ENCODE peak calls at places on chromosomes 13 and 19, in six cellular contexts. One of them, this sample, is unnamed.

GRCh38 chr19:14088634-14089411 is 1.7 kb downstream of the SAMD1 start:
- DNase-seq in HCT116: no peak
- DNase-seq in Karpas-422: peak; percentile 38
- DNase-seq in CD8-positive, alpha-beta memory T cell: no peak
- DNase-seq in PC-9: no peak
- DNase-seq in pancreas: no peak
- DNase-seq in this sample: no peak

GRCh38 chr19:15268192-15268927 is 36.1 kb upstream of the EPHX3 start:
- DNase-seq in Karpas-422: no peak
- DNase-seq in HCT116: no peak
- DNase-seq in CD8-positive, alpha-beta memory T cell: no peak
- DNase-seq in PC-9: no peak
- DNase-seq in pancreas: peak; percentile 48
- DNase-seq in this sample: no peak

GRCh38 chr19:28103916-28104315 is 1109.0 kb downstream of the UQCRFS1 start:
- DNase-seq in HCT116: no peak
- DNase-seq in PC-9: no peak
- DNase-seq in CD8-positive, alpha-beta memory T cell: no peak
- DNase-seq in Karpas-422: no peak
- DNase-seq in pancreas: no peak
- DNase-seq in this sample: no peak

GRCh38 chr13:23671367-23671766 is 101.2 kb downstream of the TNFRSF19 start:
- DNase-seq in HCT116: no peak
- DNase-seq in PC-9: no peak
- DNase-seq in Karpas-422: no peak
- DNase-seq in pancreas: no peak
- DNase-seq in CD8-positive, alpha-beta memory T cell: no peak
- DNase-seq in this sample: no peak

GRCh38 chr13:97369269-97369893 is 64.6 kb upstream of the RAP2A start:
- DNase-seq in Karpas-422: no peak
- DNase-seq in PC-9: no peak
- DNase-seq in HCT116: no peak
- DNase-seq in pancreas: no peak
- DNase-seq in CD8-positive, alpha-beta memory T cell: peak; percentile 21
- DNase-seq in this sample: no peak

GRCh38 chr13:96994030-96994848 is at the start of gene OXGR1:
- DNase-seq in CD8-positive, alpha-beta memory T cell: no peak
- DNase-seq in pancreas: peak; percentile 60
- DNase-seq in Karpas-422: no peak
- DNase-seq in PC-9: no peak
- DNase-seq in HCT116: no peak
- DNase-seq in this sample: peak; percentile 14

GRCh38 chr13:28540612-28541011 is 45.7 kb upstream of the FLT1 start:
- DNase-seq in pancreas: no peak
- DNase-seq in CD8-positive, alpha-beta memory T cell: no peak
- DNase-seq in HCT116: no peak
- DNase-seq in Karpas-422: no peak
- DNase-seq in PC-9: no peak
- DNase-seq in this sample: no peak

GRCh38 chr13:25727250-25727649 is 324.6 kb downstream of the SHISA2 start:
- DNase-seq in CD8-positive, alpha-beta memory T cell: no peak
- DNase-seq in Karpas-422: no peak
- DNase-seq in pancreas: peak; percentile 65
- DNase-seq in PC-9: no peak
- DNase-seq in HCT116: no peak
- DNase-seq in this sample: peak; percentile 18

GRCh38 chr13:108272333-108272732 is 2.8 kb downstream of the TNFSF13B start:
- DNase-seq in HCT116: no peak
- DNase-seq in PC-9: no peak
- DNase-seq in CD8-positive, alpha-beta memory T cell: no peak
- DNase-seq in pancreas: no peak
- DNase-seq in Karpas-422: no peak
- DNase-seq in this sample: no peak
- H3K4me1 ChIP-seq in HCT116: no peaks in the 10 kb centered on the region
- H3K4me1 ChIP-seq in PC-9: peaks cover 5% of the 10 kb centered on the region
- H3K4me1 ChIP-seq in CD8-positive, alpha-beta memory T cell: peaks cover 9% of the 10 kb centered on the region
- H3K4me1 ChIP-seq in pancreas: peaks cover 5% of the 10 kb centered on the region
- H3K4me1 ChIP-seq in Karpas-422: peaks cover 13% of the 10 kb centered on the region
- H3K4me1 ChIP-seq in this sample: no peaks in the 10 kb centered on the region

GRCh38 chr13:50014404-50014803 is 840 bp upstream of the KCNRG start:
- DNase-seq in Karpas-422: no peak
- DNase-seq in PC-9: no peak
- DNase-seq in CD8-positive, alpha-beta memory T cell: no peak
- DNase-seq in pancreas: no peak
- DNase-seq in HCT116: no peak
- DNase-seq in this sample: no peak

GRCh38 chr13:50017819-50018218 is 2.6 kb downstream of the KCNRG start:
- DNase-seq in pancreas: no peak
- DNase-seq in CD8-positive, alpha-beta memory T cell: no peak
- DNase-seq in PC-9: no peak
- DNase-seq in HCT116: no peak
- DNase-seq in Karpas-422: no peak
- DNase-seq in this sample: no peak

GRCh38 chr13:50015750-50016149 is 506 bp downstream of the KCNRG start:
- DNase-seq in HCT116: no peak
- DNase-seq in Karpas-422: no peak
- DNase-seq in pancreas: no peak
- DNase-seq in CD8-positive, alpha-beta memory T cell: no peak
- DNase-seq in PC-9: no peak
- DNase-seq in this sample: no peak

GRCh38 chr13:50015263-50015662 is at the start of gene KCNRG:
- DNase-seq in HCT116: no peak
- DNase-seq in pancreas: no peak
- DNase-seq in PC-9: no peak
- DNase-seq in Karpas-422: no peak
- DNase-seq in CD8-positive, alpha-beta memory T cell: no peak
- DNase-seq in this sample: no peak

GRCh38 chr13:50016421-50016820 is 1.2 kb downstream of the KCNRG start:
- DNase-seq in Karpas-422: no peak
- DNase-seq in PC-9: no peak
- DNase-seq in HCT116: no peak
- DNase-seq in pancreas: no peak
- DNase-seq in CD8-positive, alpha-beta memory T cell: no peak
- DNase-seq in this sample: no peak
- H3K27ac ChIP-seq in Karpas-422: no peak overlapping the region
- H3K27ac ChIP-seq in PC-9: no peak overlapping the region
- H3K27ac ChIP-seq in HCT116: no peak overlapping the region
- H3K27ac ChIP-seq in pancreas: no peak overlapping the region
- H3K27ac ChIP-seq in CD8-positive, alpha-beta memory T cell: no peak overlapping the region
- H3K27ac ChIP-seq in this sample: no peak overlapping the region

GRCh38 chr19:10191347-10191746 is 3.4 kb downstream of the DNMT1 start:
- DNase-seq in HCT116: no peak
- DNase-seq in PC-9: peak; percentile 66
- DNase-seq in CD8-positive, alpha-beta memory T cell: no peak
- DNase-seq in pancreas: no peak
- DNase-seq in Karpas-422: no peak
- DNase-seq in this sample: no peak
- H3K4me1 ChIP-seq in HCT116: peaks cover 11% of the 10 kb centered on the region
- H3K4me1 ChIP-seq in PC-9: peaks cover 18% of the 10 kb centered on the region
- H3K4me1 ChIP-seq in CD8-positive, alpha-beta memory T cell: peaks cover 28% of the 10 kb centered on the region
- H3K4me1 ChIP-seq in pancreas: peaks cover 4% of the 10 kb centered on the region
- H3K4me1 ChIP-seq in Karpas-422: peaks cover 26% of the 10 kb centered on the region
- H3K4me1 ChIP-seq in this sample: peaks cover 20% of the 10 kb centered on the region

DNA sequence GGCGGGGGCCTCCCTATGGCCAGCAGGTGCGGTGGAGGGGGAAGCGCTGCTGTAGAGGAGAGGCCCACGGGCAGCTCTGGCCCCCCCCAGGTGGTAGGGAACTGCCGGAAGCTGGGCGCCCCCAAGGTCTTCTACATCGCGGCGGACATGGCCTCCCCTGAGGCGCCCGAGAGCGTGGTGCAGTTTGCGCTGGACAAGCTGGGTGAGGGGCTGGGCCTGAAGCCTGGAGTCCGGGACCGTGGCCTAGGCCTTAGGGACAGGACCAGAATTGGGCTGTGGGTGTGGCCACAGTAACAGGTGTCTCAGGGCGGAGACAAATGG is 3.8 kb upstream of the RPL36 start:
- DNase-seq in PC-9: no peak
- DNase-seq in HCT116: no peak
- DNase-seq in pancreas: no peak
- DNase-seq in CD8-positive, alpha-beta memory T cell: no peak
- DNase-seq in Karpas-422: no peak
- DNase-seq in this sample: no peak
- H3K27ac ChIP-seq in PC-9: no peak overlapping the region
- H3K27ac ChIP-seq in HCT116: peak overlapping the region; percentile 73
- H3K27ac ChIP-seq in pancreas: peak overlapping the region; percentile 68
- H3K27ac ChIP-seq in CD8-positive, alpha-beta memory T cell: no peak overlapping the region
- H3K27ac ChIP-seq in Karpas-422: peak overlapping the region; percentile 45
- H3K27ac ChIP-seq in this sample: peak overlapping the region; percentile 83

GRCh38 chr13:51453308-51453958 is 597 bp upstream of the INTS6 start:
- DNase-seq in HCT116: no peak
- DNase-seq in PC-9: no peak
- DNase-seq in pancreas: peak; percentile 91
- DNase-seq in Karpas-422: peak; percentile 91
- DNase-seq in CD8-positive, alpha-beta memory T cell: peak; percentile 81
- DNase-seq in this sample: peak; percentile 88
- H3K4me1 ChIP-seq in HCT116: peaks cover 6% of the 10 kb centered on the region
- H3K4me1 ChIP-seq in PC-9: peaks cover 18% of the 10 kb centered on the region
- H3K4me1 ChIP-seq in pancreas: peaks cover 31% of the 10 kb centered on the region
- H3K4me1 ChIP-seq in Karpas-422: peaks cover 31% of the 10 kb centered on the region
- H3K4me1 ChIP-seq in CD8-positive, alpha-beta memory T cell: peaks cover 44% of the 10 kb centered on the region
- H3K4me1 ChIP-seq in this sample: peaks cover 14% of the 10 kb centered on the region

GRCh38 chr19:24074720-24075119 is 12.3 kb upstream of the ZNF254 start:
- DNase-seq in HCT116: no peak
- DNase-seq in CD8-positive, alpha-beta memory T cell: no peak
- DNase-seq in PC-9: no peak
- DNase-seq in pancreas: no peak
- DNase-seq in Karpas-422: no peak
- DNase-seq in this sample: no peak
- H3K27ac ChIP-seq in HCT116: no peak overlapping the region
- H3K27ac ChIP-seq in CD8-positive, alpha-beta memory T cell: no peak overlapping the region
- H3K27ac ChIP-seq in PC-9: no peak overlapping the region
- H3K27ac ChIP-seq in pancreas: no peak overlapping the region
- H3K27ac ChIP-seq in Karpas-422: no peak overlapping the region
- H3K27ac ChIP-seq in this sample: no peak overlapping the region

DNA sequence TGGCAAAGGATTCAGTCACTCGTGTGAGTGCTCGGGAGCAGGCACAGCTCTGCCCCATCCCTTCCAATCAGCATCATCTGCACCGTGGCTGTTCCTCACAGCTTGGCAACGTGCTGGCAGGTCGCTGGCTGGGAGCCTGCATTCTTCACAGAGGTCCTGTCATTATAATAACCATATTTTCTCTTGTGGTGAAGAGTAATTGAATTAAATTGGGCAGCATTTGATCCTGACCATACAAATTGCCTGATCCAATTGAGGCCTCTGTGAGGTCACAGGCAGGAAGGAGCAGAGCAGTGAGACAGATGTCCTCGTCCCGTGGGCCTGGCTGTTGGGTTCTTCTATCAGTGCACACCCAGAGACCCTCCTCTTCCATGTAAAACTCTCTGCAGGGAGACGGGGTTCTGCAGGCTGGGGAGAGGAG is 407.8 kb downstream of the COG6 start:
- DNase-seq in HCT116: no peak
- DNase-seq in PC-9: no peak
- DNase-seq in pancreas: no peak
- DNase-seq in CD8-positive, alpha-beta memory T cell: no peak
- DNase-seq in Karpas-422: no peak
- DNase-seq in this sample: no peak
- H3K4me1 ChIP-seq in HCT116: no peaks in the 10 kb centered on the region
- H3K4me1 ChIP-seq in PC-9: no peaks in the 10 kb centered on the region
- H3K4me1 ChIP-seq in pancreas: peaks cover 59% of the 10 kb centered on the region
- H3K4me1 ChIP-seq in CD8-positive, alpha-beta memory T cell: no peaks in the 10 kb centered on the region
- H3K4me1 ChIP-seq in Karpas-422: peaks cover 28% of the 10 kb centered on the region
- H3K4me1 ChIP-seq in this sample: no peaks in the 10 kb centered on the region

GRCh38 chr19:47619763-47620162 is 10.8 kb downstream of the BICRA start:
- DNase-seq in CD8-positive, alpha-beta memory T cell: no peak
- DNase-seq in PC-9: no peak
- DNase-seq in Karpas-422: no peak
- DNase-seq in HCT116: no peak
- DNase-seq in pancreas: no peak
- DNase-seq in this sample: no peak

GRCh38 chr19:47625650-47626049 is 16.7 kb downstream of the BICRA start:
- DNase-seq in pancreas: no peak
- DNase-seq in CD8-positive, alpha-beta memory T cell: no peak
- DNase-seq in HCT116: no peak
- DNase-seq in PC-9: no peak
- DNase-seq in Karpas-422: no peak
- DNase-seq in this sample: no peak

GRCh38 chr19:47623921-47624391 is 15.0 kb downstream of the BICRA start:
- DNase-seq in pancreas: no peak
- DNase-seq in PC-9: no peak
- DNase-seq in CD8-positive, alpha-beta memory T cell: no peak
- DNase-seq in Karpas-422: no peak
- DNase-seq in HCT116: no peak
- DNase-seq in this sample: no peak

GRCh38 chr19:47626238-47626637 is 17.3 kb downstream of the BICRA start:
- DNase-seq in Karpas-422: no peak
- DNase-seq in CD8-positive, alpha-beta memory T cell: no peak
- DNase-seq in HCT116: no peak
- DNase-seq in PC-9: no peak
- DNase-seq in pancreas: no peak
- DNase-seq in this sample: no peak

GRCh38 chr19:47623151-47623920 is 14.4 kb downstream of the BICRA start:
- DNase-seq in HCT116: no peak
- DNase-seq in CD8-positive, alpha-beta memory T cell: no peak
- DNase-seq in PC-9: no peak
- DNase-seq in pancreas: no peak
- DNase-seq in Karpas-422: no peak
- DNase-seq in this sample: no peak
- H3K27ac ChIP-seq in HCT116: peak overlapping the region; percentile 46
- H3K27ac ChIP-seq in CD8-positive, alpha-beta memory T cell: no peak overlapping the region
- H3K27ac ChIP-seq in PC-9: no peak overlapping the region
- H3K27ac ChIP-seq in pancreas: no peak overlapping the region
- H3K27ac ChIP-seq in Karpas-422: no peak overlapping the region
- H3K27ac ChIP-seq in this sample: no peak overlapping the region

GRCh38 chr19:1411255-1412191 is 4.1 kb downstream of the DAZAP1 start:
- DNase-seq in Karpas-422: no peak
- DNase-seq in PC-9: no peak
- DNase-seq in CD8-positive, alpha-beta memory T cell: peak; percentile 58
- DNase-seq in pancreas: no peak
- DNase-seq in HCT116: no peak
- DNase-seq in this sample: peak; percentile 30

GRCh38 chr19:1409204-1410005 is 2.0 kb downstream of the DAZAP1 start:
- DNase-seq in PC-9: no peak
- DNase-seq in HCT116: no peak
- DNase-seq in CD8-positive, alpha-beta memory T cell: no peak
- DNase-seq in pancreas: no peak
- DNase-seq in Karpas-422: no peak
- DNase-seq in this sample: no peak

GRCh38 chr19:1410789-1411188 is 3.4 kb downstream of the DAZAP1 start:
- DNase-seq in HCT116: no peak
- DNase-seq in pancreas: no peak
- DNase-seq in Karpas-422: no peak
- DNase-seq in PC-9: no peak
- DNase-seq in CD8-positive, alpha-beta memory T cell: no peak
- DNase-seq in this sample: no peak

GRCh38 chr19:1408300-1409203 is 1.2 kb downstream of the DAZAP1 start:
- DNase-seq in PC-9: no peak
- DNase-seq in CD8-positive, alpha-beta memory T cell: peak; percentile 66
- DNase-seq in pancreas: peak; percentile 80
- DNase-seq in Karpas-422: peak; percentile 80
- DNase-seq in HCT116: no peak
- DNase-seq in this sample: peak; percentile 55

GRCh38 chr19:1410136-1410786 is 2.9 kb downstream of the DAZAP1 start:
- DNase-seq in pancreas: no peak
- DNase-seq in HCT116: no peak
- DNase-seq in Karpas-422: no peak
- DNase-seq in CD8-positive, alpha-beta memory T cell: no peak
- DNase-seq in PC-9: no peak
- DNase-seq in this sample: no peak
- H3K4me1 ChIP-seq in pancreas: peaks cover 47% of the 10 kb centered on the region
- H3K4me1 ChIP-seq in HCT116: peaks cover 29% of the 10 kb centered on the region
- H3K4me1 ChIP-seq in Karpas-422: peaks cover 24% of the 10 kb centered on the region
- H3K4me1 ChIP-seq in CD8-positive, alpha-beta memory T cell: peaks cover 59% of the 10 kb centered on the region
- H3K4me1 ChIP-seq in PC-9: peaks cover 44% of the 10 kb centered on the region
- H3K4me1 ChIP-seq in this sample: peaks cover 35% of the 10 kb centered on the region

This sample was measured in transverse colon.